ENCODE peak calls at places on chromosomes 11 and 22, in six cellular contexts. M is trophoblast cell, B is IMR-90, I is mesendoderm, A is H1, W is mesenchymal stem cell. H is an unnamed sample.

GRCh38 chr11:15471028-15471708 is 356.4 kb downstream of the INSC start:
- DNase-seq in A (no peak), I (no peak), B (no peak), M (no peak), W (no peak), H (no peak)

GRCh38 chr22:45218974-45219373 is 21.7 kb downstream of the KIAA0930 start:
- DNase-seq in W (peak), B (peak), I (peak), M (peak), A (no peak), H (no peak)

GRCh38 chr11:98185245-98185644 is 835.5 kb upstream of the CNTN5 start:
- DNase-seq in I (no peak), W (no peak), A (no peak), B (no peak), M (no peak), H (no peak)

GRCh38 chr11:70108250-70108649 is 30.1 kb downstream of the ANO1 start:
- DNase-seq in I (no peak), M (no peak), A (no peak), W (peak), B (peak), H (no peak)

GRCh38 chr11:12029738-12030363 is 21.4 kb upstream of the DKK3 start:
- DNase-seq in B (peak), I (no peak), W (peak), M (no peak), A (no peak), H (peak)

GRCh38 chr11:44848203-44848962 is 102.3 kb downstream of the TP53I11 start:
- DNase-seq in M (no peak), A (no peak), B (no peak), I (peak), W (no peak), H (peak)

GRCh38 chr11:110128161-110128560 is 35.0 kb downstream of the ZC3H12C start:
- DNase-seq in M (peak), W (peak), I (peak), A (peak), B (peak), H (peak)

GRCh38 chr11:85170184-85170583 is 457.0 kb downstream of the DLG2 start:
- DNase-seq in M (peak), B (peak), A (peak), W (peak), I (peak), H (no peak)

GRCh38 chr11:66883021-66883968 is 26.4 kb downstream of the LRFN4 start:
- DNase-seq in A (no peak), W (peak), B (peak), M (peak), I (peak), H (peak)

GRCh38 chr11:77103319-77103718 is 679 bp downstream of the OMP start:
- DNase-seq in I (no peak), M (no peak), B (no peak), W (no peak), A (no peak), H (no peak)

GRCh38 chr11:1561266-1561665 is 10.8 kb downstream of the DUSP8 start:
- DNase-seq in I (no peak), W (no peak), A (no peak), B (no peak), M (no peak), H (no peak)

GRCh38 chr11:44760917-44761545 is 34.3 kb downstream of the TSPAN18 start:
- DNase-seq in A (peak), I (peak), B (peak), W (peak), M (peak), H (peak)

DNA sequence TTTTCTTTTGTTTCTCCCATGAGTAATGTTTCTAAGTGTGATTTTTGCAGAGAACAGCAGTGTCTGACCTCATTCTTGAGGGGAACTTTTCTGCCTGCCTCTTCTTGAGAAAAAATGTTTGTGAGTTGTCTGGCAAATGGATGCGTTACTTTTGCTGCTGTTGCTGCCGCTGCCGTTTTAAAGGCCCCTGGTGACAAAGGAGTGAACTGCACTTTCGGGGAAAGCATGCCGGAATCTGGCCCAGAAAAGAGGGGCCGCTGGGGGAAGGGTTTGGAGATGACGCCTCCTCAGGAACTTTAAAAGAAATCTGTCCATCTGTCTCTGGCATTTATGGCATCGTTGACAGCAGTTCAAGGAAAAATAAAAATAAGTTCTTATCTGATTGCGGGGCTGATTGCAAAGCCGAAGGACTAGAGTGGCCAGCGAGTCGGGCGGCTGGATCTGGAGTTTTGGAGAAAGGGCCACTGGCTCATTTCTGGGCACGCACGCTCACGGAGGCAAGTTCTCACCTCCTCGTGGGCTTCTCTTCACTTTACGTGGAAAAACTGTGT is 16.5 kb downstream of the ZBTB16 start:
- DNase-seq in I (peak), W (peak), B (peak), A (no peak), M (peak), H (peak)
- H3K4me3 ChIP-seq in I (no peak), W (no peak), B (no peak), A (no peak), M (no peak), H (no peak)

GRCh38 chr11:94649925-94650623 is 82.9 kb downstream of the PIWIL4 start:
- DNase-seq in B (no peak), I (peak), W (no peak), A (peak), M (peak), H (no peak)

GRCh38 chr11:94652735-94653284 is 85.6 kb downstream of the PIWIL4 start:
- DNase-seq in M (no peak), I (no peak), W (no peak), B (no peak), A (no peak), H (no peak)

GRCh38 chr11:94649254-94649653 is 82.1 kb downstream of the PIWIL4 start:
- DNase-seq in B (no peak), A (no peak), W (no peak), M (no peak), I (peak), H (no peak)

GRCh38 chr11:94648789-94649188 is 81.6 kb downstream of the PIWIL4 start:
- DNase-seq in B (no peak), M (no peak), A (no peak), I (no peak), W (no peak), H (no peak)

DNA sequence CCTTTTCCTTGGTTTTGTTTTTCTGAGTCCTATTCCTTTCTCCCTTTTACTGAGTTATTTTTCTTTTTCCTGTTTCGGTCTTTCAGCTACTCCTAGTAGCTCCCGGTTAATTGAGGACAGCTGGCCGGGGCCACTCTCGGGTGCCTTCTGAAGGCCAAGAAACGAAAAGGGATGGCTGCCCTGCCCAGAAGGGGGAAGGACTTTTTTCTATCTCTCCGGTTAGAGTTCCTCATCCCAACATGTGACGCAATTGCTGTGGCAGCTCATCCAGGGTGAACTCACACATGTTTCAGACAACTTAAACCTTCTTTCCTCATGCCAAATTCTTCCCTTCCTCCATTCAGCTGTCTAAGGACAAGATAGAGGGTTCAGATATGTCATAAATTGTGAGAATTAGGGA is 83.6 kb downstream of the PIWIL4 start:
- DNase-seq in A (no peak), M (peak), W (peak), I (peak), B (peak), H (no peak)
- H3K23ac ChIP-seq in A (no peak), M (no peak), W (no peak), I (peak), B (no peak), H (no peak)

DNA sequence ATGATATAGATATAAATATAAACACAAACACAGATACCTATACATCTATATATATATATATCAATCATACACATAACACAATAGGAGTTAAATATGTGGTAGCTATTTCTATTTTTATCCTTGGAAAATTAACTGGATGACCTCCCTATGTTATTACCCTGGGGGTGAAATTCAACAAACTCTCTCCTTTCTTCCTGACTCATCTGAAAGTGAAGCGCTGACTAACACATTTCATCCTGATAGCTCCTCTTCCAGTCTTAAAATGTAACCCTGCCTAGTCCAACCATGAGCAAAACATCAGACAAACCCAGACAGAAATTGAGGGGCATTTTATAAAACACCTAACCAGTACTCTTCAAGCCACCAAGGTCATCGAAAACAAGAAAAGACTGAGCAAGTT is 220.6 kb upstream of the ISX start:
- DNase-seq in W (no peak), A (no peak), B (no peak), I (no peak), M (no peak), H (no peak)
- H3K4me3 ChIP-seq in W (no peak), A (no peak), B (no peak), I (no peak), M (no peak), H (no peak)

GRCh38 chr11:62854825-62855570 is 15.6 kb upstream of the WDR74 start:
- DNase-seq in A (no peak), M (no peak), B (no peak), I (no peak), W (no peak), H (no peak)
- H3K23ac ChIP-seq in A (no peak), M (no peak), B (peak), I (no peak), W (peak), H (no peak)

DNA sequence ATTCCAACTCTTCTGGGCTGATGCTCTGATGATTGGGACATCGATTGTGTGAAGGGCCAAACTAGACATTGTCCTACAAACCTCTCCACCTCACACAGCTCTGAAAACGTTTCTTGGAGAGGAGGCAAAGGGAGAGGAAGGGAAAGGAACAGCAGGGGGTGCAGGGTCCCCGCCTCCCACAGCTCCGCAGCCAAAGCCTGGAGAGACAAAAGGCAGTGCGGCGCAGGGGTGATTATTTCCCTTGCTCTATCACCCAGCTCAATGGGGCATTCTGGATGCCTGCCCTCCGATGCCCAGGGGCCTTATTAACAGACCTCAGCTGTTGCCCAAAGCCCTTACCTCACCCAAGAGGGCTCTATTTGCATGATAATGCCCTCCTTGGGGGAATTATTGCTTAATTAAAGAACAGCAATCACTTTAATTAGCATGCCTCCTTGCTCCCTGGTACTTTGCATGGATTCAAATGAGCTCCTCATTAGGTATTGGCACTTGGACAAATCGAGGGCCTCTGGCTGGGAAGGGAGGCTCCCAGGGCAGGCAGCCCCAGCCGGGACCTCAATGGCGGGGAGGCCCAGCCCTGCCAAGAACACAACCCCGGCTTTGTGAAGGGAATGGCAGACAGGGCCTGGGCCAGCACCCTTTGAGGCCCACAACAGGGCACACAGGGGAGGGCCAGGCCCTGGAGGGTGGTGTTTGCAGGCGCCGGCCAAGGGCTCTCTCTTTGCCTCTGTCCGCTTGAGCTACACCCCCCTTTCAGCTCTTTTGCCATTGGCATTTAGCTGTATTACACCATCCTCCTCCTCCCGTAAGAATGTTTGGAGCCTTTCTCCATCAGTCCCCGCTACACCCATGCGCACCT is 19.8 kb upstream of the CDON start:
- DNase-seq in M (no peak), I (no peak), W (no peak), A (peak), B (no peak), H (no peak)
- H3K4me3 ChIP-seq in M (no peak), I (no peak), W (no peak), A (peak), B (no peak), H (no peak)